ENCODE peak calls at places on chromosomes 5 and 9, in ten cellular contexts. K is endothelial cell; N is activated effector memory CD4-positive, alpha-beta T cell treated with anti-CD3 and anti-CD28 coated beads, Interleukin-2, amount 50 U/mL, for 16 hours; Z is naive thymus-derived CD8-positive, alpha-beta T cell; Y is activated T-cell treated with anti-CD3 and anti-CD28 coated beads, Interleukin-2, amount 50 U/mL, for 1 hour; R is upper lobe of left lung; W is posterior cingulate gyrus; H is GM10248; O is mesendoderm; Q is ureter. F is an unnamed sample.

GRCh38 chr9:124694394-124695279 is 76.5 kb downstream of the NR6A1 start:
- DNase-seq in K (no peak), N (no peak), Z (no peak), Y (no peak), R (no peak), W (no peak), H (no peak), O (no peak), Q (no peak), F (no peak)

GRCh38 chr5:151063136-151063544 is 17.7 kb downstream of the TNIP1 start:
- DNase-seq in K (no peak), N (no peak), Z (no peak), Y (no peak), R (no peak), W (peak; percentile 11), H (no peak), O (no peak), Q (no peak), F (no peak)

GRCh38 chr9:93096131-93096802 is at the start of gene CARD19:
- DNase-seq in K (no peak), N (peak; percentile 85), Z (peak; percentile 64), Y (no peak), R (peak; percentile 71), W (peak; percentile 89), H (no peak), O (peak; percentile 26), Q (peak; percentile 75), F (peak; percentile 38)

GRCh38 chr9:107755267-107755666 is 265.7 kb upstream of the KLF4 start:
- DNase-seq in K (no peak), N (no peak), Z (no peak), Y (no peak), R (no peak), W (no peak), H (no peak), O (peak; percentile 75), Q (peak; percentile 77), F (no peak)

GRCh38 chr5:98631311-98632054 is 142.0 kb upstream of the RGMB start:
- DNase-seq in K (no peak), N (no peak), Z (no peak), Y (no peak), R (no peak), W (no peak), H (no peak), O (no peak), Q (no peak), F (no peak)

GRCh38 chr5:84213212-84213611 is 171.5 kb downstream of the EDIL3 start:
- DNase-seq in K (no peak), N (no peak), Z (no peak), Y (no peak), R (no peak), W (no peak), H (no peak), O (no peak), Q (no peak), F (no peak)

GRCh38 chr5:78547171-78547570 is 101.4 kb downstream of the LHFPL2 start:
- DNase-seq in K (no peak), N (no peak), Z (no peak), Y (no peak), R (no peak), W (no peak), H (no peak), O (no peak), Q (no peak), F (no peak)

GRCh38 chr5:173613433-173614144 is 2.9 kb downstream of the BOD1 start:
- DNase-seq in K (no peak), N (no peak), Z (no peak), Y (no peak), R (no peak), W (no peak), H (no peak), O (no peak), Q (no peak), F (no peak)

GRCh38 chr9:132993511-132993939 is 15.0 kb downstream of the GFI1B start:
- DNase-seq in K (no peak), N (no peak), Z (no peak), Y (no peak), R (no peak), W (peak; percentile 34), H (no peak), O (no peak), Q (no peak), F (no peak)

GRCh38 chr5:78544531-78545200 is 103.9 kb downstream of the LHFPL2 start:
- DNase-seq in K (no peak), N (no peak), Z (no peak), Y (no peak), R (no peak), W (no peak), H (no peak), O (no peak), Q (peak; percentile 30), F (no peak)

GRCh38 chr9:120928720-120929389 is 2.3 kb upstream of the TRAF1 start:
- DNase-seq in K (peak; percentile 66), N (peak; percentile 92), Z (peak; percentile 68), Y (peak; percentile 79), R (peak; percentile 89), W (peak; percentile 94), H (peak; percentile 78), O (peak; percentile 52), Q (peak; percentile 78), F (peak; percentile 43)

GRCh38 chr5:2172471-2172870 is 289.7 kb upstream of the IRX4 start:
- DNase-seq in K (no peak), N (no peak), Z (no peak), Y (no peak), R (no peak), W (no peak), H (no peak), O (no peak), Q (no peak), F (no peak)

GRCh38 chr9:35903049-35903448 is 3.0 kb upstream of the HRCT1 start:
- DNase-seq in K (peak; percentile 45), N (no peak), Z (peak; percentile 42), Y (no peak), R (no peak), W (no peak), H (peak; percentile 74), O (peak; percentile 68), Q (no peak), F (no peak)

GRCh38 chr9:110835859-110836271 is 167.3 kb downstream of the MUSK start:
- DNase-seq in K (no peak), N (no peak), Z (no peak), Y (no peak), R (no peak), W (no peak), H (no peak), O (no peak), Q (no peak), F (no peak)

GRCh38 chr9:38486837-38487236 is 62.6 kb upstream of the IGFBPL1 start:
- DNase-seq in K (no peak), N (no peak), Z (no peak), Y (no peak), R (no peak), W (no peak), H (no peak), O (no peak), Q (no peak), F (no peak)

GRCh38 chr5:113119271-113119924 is 142.8 kb downstream of the DCP2 start:
- DNase-seq in K (peak; percentile 15), N (no peak), Z (no peak), Y (no peak), R (no peak), W (peak; percentile 80), H (no peak), O (peak; percentile 13), Q (peak; percentile 52), F (no peak)

GRCh38 chr5:125412561-125413535 is 666.4 kb upstream of the ZNF608 start:
- DNase-seq in K (peak; percentile 72), N (no peak), Z (no peak), Y (no peak), R (peak; percentile 85), W (peak; percentile 98), H (peak; percentile 30), O (peak; percentile 96), Q (peak; percentile 68), F (peak; percentile 89)

F was measured in occipital lobe.